ENCODE peak calls at places on chromosomes 2 and 18, in seven cellular contexts. K is lower lobe of right lung, W is pancreas, T is heart left ventricle, U is uterus, Z is IMR-90, E is adrenal gland. J is an unnamed sample. For H3K4me1, the result is how much of the 10 kb centered on the place peaks cover.

GRCh38 chr18:75407468-75408437 is 19.8 kb downstream of the SMIM21 start:
- DNase-seq in E (no peak), U (no peak), T (no peak), Z (peak), K (no peak), W (no peak), J (no peak)

GRCh38 chr2:164779383-164780057 is 62.1 kb downstream of the COBLL1 start:
- DNase-seq in E (no peak), W (no peak), U (no peak), K (no peak), Z (no peak), T (peak), J (no peak)

GRCh38 chr2:191626497-191627151 is 51.3 kb upstream of the NABP1 start:
- DNase-seq in U (no peak), T (no peak), W (no peak), E (no peak), Z (peak), K (no peak), J (no peak)

GRCh38 chr18:63831080-63831788 is 56.0 kb downstream of the SERPINB7 start:
- DNase-seq in E (no peak), U (no peak), W (no peak), T (no peak), K (no peak), Z (peak), J (no peak)

GRCh38 chr2:129192841-129193253 is 786.6 kb upstream of the RAB6C start:
- DNase-seq in U (no peak), W (no peak), K (no peak), E (no peak), Z (no peak), T (no peak), J (no peak)

GRCh38 chr2:206275274-206276160 is 1.1 kb downstream of the ZDBF2 start:
- DNase-seq in T (no peak), K (no peak), Z (peak), E (peak), W (no peak), U (no peak), J (no peak)

GRCh38 chr2:70508711-70509462 is 44.7 kb downstream of the TGFA start:
- DNase-seq in T (no peak), W (no peak), U (no peak), Z (no peak), K (no peak), E (no peak), J (no peak)

GRCh38 chr2:69624611-69625010 is 18.9 kb downstream of the AAK1 start:
- DNase-seq in E (no peak), W (no peak), Z (no peak), T (no peak), U (no peak), K (no peak), J (no peak)

GRCh38 chr2:134392689-134393476 is 139.0 kb downstream of the MGAT5 start:
- DNase-seq in K (no peak), W (no peak), U (peak), T (no peak), E (no peak), Z (peak), J (no peak)

GRCh38 chr2:176149484-176150337 is 1.6 kb upstream of the HOXD4 start:
- DNase-seq in T (no peak), Z (no peak), U (no peak), W (no peak), K (no peak), E (no peak), J (no peak)

GRCh38 chr2:12928706-12929291 is 212.1 kb downstream of the TRIB2 start:
- DNase-seq in Z (peak), K (no peak), E (no peak), T (no peak), U (no peak), W (no peak), J (no peak)

DNA sequence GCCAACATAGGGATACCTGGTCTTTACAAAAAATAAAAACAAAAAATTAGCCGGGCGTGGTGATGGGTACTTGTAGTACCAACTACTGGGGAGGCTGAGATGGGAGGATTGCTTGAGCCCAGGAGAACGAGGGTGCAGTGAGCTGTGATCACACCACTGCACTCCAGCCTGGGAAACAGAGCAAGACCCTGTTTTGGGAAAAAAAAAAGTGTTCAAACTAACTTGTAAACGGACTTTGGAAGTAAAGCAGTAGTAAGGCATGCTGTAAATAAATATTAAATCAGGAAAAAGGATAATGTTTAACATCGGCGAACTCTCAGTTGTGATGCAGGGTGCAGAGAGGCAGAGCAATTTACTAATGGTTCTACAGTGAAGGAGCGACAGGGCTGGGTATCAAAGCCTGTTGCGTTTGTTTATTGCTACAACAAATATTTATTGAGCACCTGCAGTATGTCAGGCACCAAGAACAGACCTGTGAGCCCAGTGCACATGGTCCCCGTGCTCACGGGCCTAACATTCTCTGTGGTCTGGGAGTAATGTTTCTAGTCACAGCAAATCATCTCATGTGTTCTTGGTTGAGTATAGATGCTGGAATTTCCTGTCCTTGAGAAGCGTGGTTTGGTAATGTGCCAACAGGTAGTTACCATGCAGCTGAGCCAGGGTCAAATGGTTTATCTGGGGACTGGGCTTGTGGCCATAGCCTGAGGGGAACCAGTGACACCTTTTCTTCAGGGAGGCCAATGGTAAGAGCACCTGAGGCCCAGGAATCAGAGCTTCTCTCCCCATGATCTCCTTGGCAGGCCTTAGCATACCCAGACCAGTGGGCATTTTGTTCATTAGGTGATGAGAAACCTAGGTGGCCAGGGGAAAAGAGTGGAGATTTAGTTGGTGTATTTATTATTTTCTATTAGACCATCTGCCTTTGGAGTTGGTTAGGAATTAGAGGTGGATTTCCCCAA is 27.9 kb upstream of the GREB1 start:
- DNase-seq in Z (no peak), K (no peak), E (no peak), W (no peak), T (no peak), U (no peak), J (no peak)
- H3K4me1 ChIP-seq in Z (under half), K (under half), E (under half), W (under half), T (under half), U (under half), J (under half)

DNA sequence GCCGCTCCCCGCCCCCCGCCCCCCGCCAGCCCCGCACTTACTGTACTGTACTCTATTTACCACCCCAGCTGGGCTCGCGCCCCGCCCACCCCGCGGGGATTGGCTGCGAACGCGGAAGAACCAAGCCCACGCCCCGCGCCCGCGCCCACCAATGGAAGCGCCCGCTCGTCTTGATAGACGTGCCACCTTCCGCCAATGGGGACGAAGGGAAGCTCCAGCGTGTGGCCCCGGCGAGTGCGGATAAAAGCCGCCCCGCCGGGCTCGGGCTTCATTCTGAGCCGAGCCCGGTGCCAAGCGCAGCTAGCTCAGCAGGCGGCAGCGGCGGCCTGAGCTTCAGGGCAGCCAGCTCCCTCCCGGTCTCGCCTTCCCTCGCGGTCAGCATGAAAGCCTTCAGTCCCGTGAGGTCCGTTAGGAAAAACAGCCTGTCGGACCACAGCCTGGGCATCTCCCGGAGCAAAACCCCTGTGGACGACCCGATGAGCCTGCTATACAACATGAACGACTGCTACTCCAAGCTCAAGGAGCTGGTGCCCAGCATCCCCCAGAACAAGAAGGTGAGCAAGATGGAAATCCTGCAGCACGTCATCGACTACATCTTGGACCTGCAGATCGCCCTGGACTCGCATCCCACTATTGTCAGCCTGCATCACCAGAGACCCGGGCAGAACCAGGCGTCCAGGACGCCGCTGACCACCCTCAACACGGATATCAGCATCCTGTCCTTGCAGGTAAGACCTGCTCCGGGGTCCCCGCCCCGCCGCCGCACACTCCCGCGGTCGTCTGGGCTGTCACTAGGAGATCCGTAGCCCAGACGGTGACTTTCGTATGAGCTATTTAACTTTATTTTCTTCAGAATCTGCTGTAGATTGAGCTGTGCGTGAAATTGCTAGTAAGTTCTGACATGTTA is at the start of gene ID2:
- DNase-seq in W (peak), E (peak), Z (peak), K (peak), U (peak), T (peak), J (peak)
- TF ChIP-seq CTCF in W (no peak), E (no peak), Z (peak), K (no peak), U (no peak), T (no peak), J (no peak)

GRCh38 chr2:24565537-24565936 is 74.5 kb downstream of the NCOA1 start:
- DNase-seq in E (no peak), U (no peak), W (peak), Z (no peak), T (no peak), K (no peak), J (no peak)
- H3K4me3 ChIP-seq in E (no peak), U (no peak), W (no peak), Z (no peak), T (no peak), K (no peak), J (no peak)

GRCh38 chr2:112906276-112906675 is 4.7 kb upstream of the IL37 start:
- DNase-seq in Z (no peak), U (no peak), W (no peak), T (no peak), K (no peak), E (no peak), J (no peak)

GRCh38 chr2:112910219-112910618 is 746 bp upstream of the IL37 start:
- DNase-seq in E (no peak), K (no peak), T (no peak), W (no peak), U (no peak), Z (no peak), J (no peak)

GRCh38 chr2:112907001-112907949 is 3.7 kb upstream of the IL37 start:
- DNase-seq in Z (no peak), T (no peak), E (no peak), U (no peak), K (no peak), W (no peak), J (no peak)

GRCh38 chr2:112912403-112912802 is 1.4 kb downstream of the IL37 start:
- DNase-seq in K (no peak), T (no peak), Z (no peak), U (no peak), E (no peak), W (no peak), J (no peak)

GRCh38 chr2:112910865-112911264 is at the start of gene IL37:
- DNase-seq in K (no peak), E (no peak), U (no peak), T (no peak), W (no peak), Z (no peak), J (no peak)
- H3K4me1 ChIP-seq in K (under half), E (under half), U (under half), T (under half), W (under half), Z (under half), J (under half)

J was measured in ascending aorta.